ENCODE peak calls at places on chromosomes 5 and 9, in five cellular contexts. E, C, D, G and M are unnamed samples.

GRCh38 chr5:138898742-138899141 is 23.6 kb upstream of the LRRTM2 start:
- DNase-seq in G (no peak), E (no peak), D (no peak), C (no peak), M (no peak)

GRCh38 chr5:123814796-123815479 is 303.0 kb downstream of the CSNK1G3 start:
- DNase-seq in D (no peak), E (peak), G (no peak), C (no peak), M (no peak)

GRCh38 chr5:159814810-159815585 is 101.3 kb upstream of the ADRA1B start:
- DNase-seq in E (no peak), G (no peak), C (no peak), D (no peak), M (no peak)

GRCh38 chr9:93890436-93890935 is 64.7 kb downstream of the BARX1 start:
- DNase-seq in E (no peak), C (no peak), G (no peak), D (no peak), M (no peak)

GRCh38 chr9:92917176-92917800 is 30.0 kb upstream of the FGD3 start:
- DNase-seq in E (no peak), C (no peak), G (no peak), D (no peak), M (no peak)

GRCh38 chr9:2018764-2019548 is 3.8 kb downstream of the SMARCA2 start:
- DNase-seq in G (no peak), D (no peak), C (no peak), E (no peak), M (no peak)

GRCh38 chr5:135629164-135629563 is 50.4 kb upstream of the CXCL14 start:
- DNase-seq in C (no peak), E (no peak), D (no peak), G (no peak), M (no peak)

GRCh38 chr5:138946241-138946623 is 71.1 kb upstream of the LRRTM2 start:
- DNase-seq in E (no peak), D (peak), G (no peak), C (no peak), M (peak)

GRCh38 chr5:81782811-81783210 is 31.9 kb upstream of the SSBP2 start:
- DNase-seq in G (no peak), D (no peak), C (no peak), E (peak), M (no peak)

GRCh38 chr9:86637515-86637914 is 283.3 kb upstream of the TUT7 start:
- DNase-seq in G (peak), C (peak), D (peak), E (peak), M (no peak)

GRCh38 chr5:141149812-141150211 is at the start of gene PCDHB6:
- DNase-seq in E (peak), G (no peak), D (no peak), C (no peak), M (no peak)

GRCh38 chr5:154850255-154851062 is at the start of gene FAXDC2:
- DNase-seq in D (peak), G (peak), C (peak), E (peak), M (peak)

GRCh38 chr5:76542887-76543690 is 80.1 kb downstream of the F2RL2 start:
- DNase-seq in G (no peak), C (no peak), E (peak), D (peak), M (no peak)

GRCh38 chr5:82274343-82275266 is 3.5 kb downstream of the RPS23 start:
- DNase-seq in D (peak), E (peak), G (no peak), C (no peak), M (no peak)

GRCh38 chr5:123647066-123647465 is 135.1 kb downstream of the CSNK1G3 start:
- DNase-seq in C (no peak), G (no peak), D (no peak), E (no peak), M (no peak)

GRCh38 chr5:154756203-154756870 is 1.2 kb downstream of the LARP1 start:
- DNase-seq in D (peak), C (peak), E (peak), G (no peak), M (peak)

GRCh38 chr5:39353714-39354399 is 10.4 kb downstream of the C9 start:
- DNase-seq in E (no peak), C (no peak), G (no peak), D (no peak), M (no peak)

GRCh38 chr5:72767289-72768010 is 49.0 kb upstream of the TNPO1 start:
- DNase-seq in C (no peak), E (peak), G (no peak), D (no peak), M (no peak)

GRCh38 chr9:135480071-135480941 is 724 bp downstream of the PPP1R26 start:
- DNase-seq in C (peak), E (peak), G (no peak), D (peak), M (no peak)

GRCh38 chr5:133147411-133147810 is 95.6 kb downstream of the HSPA4 start:
- DNase-seq in C (no peak), G (no peak), E (peak), D (no peak), M (no peak)

GRCh38 chr9:100430286-100430940 is 3.5 kb downstream of the MSANTD3 start:
- DNase-seq in E (no peak), C (no peak), D (no peak), G (no peak), M (no peak)

GRCh38 chr9:123174887-123175518 is 93.4 kb downstream of the STRBP start:
- DNase-seq in C (no peak), G (no peak), E (no peak), D (no peak), M (no peak)

GRCh38 chr5:171868236-171868635 is 82.6 kb downstream of the SMIM23 start:
- DNase-seq in C (no peak), D (no peak), G (no peak), E (peak), M (no peak)

GRCh38 chr5:101045689-101046088 is 142.6 kb upstream of the ST8SIA4 start:
- DNase-seq in C (no peak), D (no peak), G (no peak), E (peak), M (no peak)

GRCh38 chr5:76378355-76378754 is 24.7 kb upstream of the IQGAP2 start:
- DNase-seq in C (no peak), D (no peak), E (no peak), G (no peak), M (no peak)

GRCh38 chr9:110606179-110606578 is 26.6 kb upstream of the SVEP1 start:
- DNase-seq in G (no peak), C (no peak), E (no peak), D (no peak), M (no peak)

GRCh38 chr5:77076961-77077820 is 9.9 kb downstream of the ZBED3 start:
- DNase-seq in E (peak), G (peak), D (peak), C (peak), M (peak)

DNA sequence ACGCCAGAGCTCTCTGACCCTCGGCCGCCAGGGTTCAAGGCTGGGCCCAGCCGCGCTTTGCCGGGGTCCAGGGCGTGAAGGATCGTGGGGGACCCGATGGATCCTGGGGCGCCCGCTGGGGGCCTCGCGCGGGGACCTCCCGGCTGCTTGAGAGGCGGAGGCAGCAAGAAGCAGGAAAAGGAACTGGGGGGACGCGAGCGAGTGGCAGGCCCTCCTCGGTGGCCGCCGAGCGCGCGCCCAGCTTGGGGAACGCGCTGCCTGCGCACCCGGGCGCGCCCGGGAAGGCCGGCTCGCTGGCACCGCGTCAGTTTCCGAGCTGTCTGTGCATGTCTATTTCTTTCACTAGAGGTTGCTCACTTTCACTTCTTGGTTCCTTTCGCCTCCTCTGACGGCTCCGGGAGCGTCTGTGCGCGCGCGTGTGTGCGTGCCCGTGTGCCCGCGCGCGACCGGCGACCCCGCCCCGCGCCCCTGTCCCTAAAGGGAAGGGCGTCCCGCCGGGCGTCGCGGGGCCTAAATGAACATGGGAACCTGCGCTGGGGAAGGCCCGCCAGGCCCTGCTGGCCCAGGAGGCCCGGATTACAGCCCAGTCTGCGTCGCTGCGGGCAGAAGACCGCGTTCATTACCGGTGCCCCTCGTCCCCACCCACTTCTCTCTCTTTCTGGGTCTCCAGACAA is 205.5 kb upstream of the IER5L start:
- DNase-seq in C (peak), E (peak), D (peak), G (no peak), M (peak)
- TF ChIP-seq CTCF in C (peak), E (no peak), D (no peak), G (no peak), M (peak)

GRCh38 chr5:168875839-168876238 is 296.7 kb upstream of the PANK3 start:
- DNase-seq in C (no peak), G (no peak), D (no peak), E (no peak), M (no peak)

GRCh38 chr5:168872246-168872645 is 293.1 kb upstream of the PANK3 start:
- DNase-seq in D (no peak), E (no peak), G (no peak), C (no peak), M (no peak)

GRCh38 chr5:168876419-168876818 is 297.3 kb upstream of the PANK3 start:
- DNase-seq in E (no peak), G (no peak), D (no peak), C (no peak), M (no peak)

GRCh38 chr5:168877132-168877895 is 298.1 kb upstream of the PANK3 start:
- DNase-seq in D (peak), G (no peak), E (no peak), C (no peak), M (no peak)

GRCh38 chr5:168874713-168875380 is 295.7 kb upstream of the PANK3 start:
- DNase-seq in D (no peak), C (no peak), E (peak), G (no peak), M (no peak)
- TF ChIP-seq CTCF in D (peak), C (peak), E (peak), G (no peak), M (no peak)

GRCh38 chr5:35244171-35244570 is 13.9 kb upstream of the PRLR start:
- DNase-seq in G (no peak), C (no peak), D (no peak), E (no peak), M (no peak)

GRCh38 chr5:35247645-35248034 is 17.4 kb upstream of the PRLR start:
- DNase-seq in E (peak), G (no peak), C (no peak), D (no peak), M (peak)

GRCh38 chr5:35246928-35247644 is 16.8 kb upstream of the PRLR start:
- DNase-seq in G (no peak), D (no peak), E (peak), C (peak), M (no peak)

GRCh38 chr5:35248843-35249780 is 18.8 kb upstream of the PRLR start:
- DNase-seq in C (no peak), G (no peak), E (peak), D (no peak), M (no peak)

DNA sequence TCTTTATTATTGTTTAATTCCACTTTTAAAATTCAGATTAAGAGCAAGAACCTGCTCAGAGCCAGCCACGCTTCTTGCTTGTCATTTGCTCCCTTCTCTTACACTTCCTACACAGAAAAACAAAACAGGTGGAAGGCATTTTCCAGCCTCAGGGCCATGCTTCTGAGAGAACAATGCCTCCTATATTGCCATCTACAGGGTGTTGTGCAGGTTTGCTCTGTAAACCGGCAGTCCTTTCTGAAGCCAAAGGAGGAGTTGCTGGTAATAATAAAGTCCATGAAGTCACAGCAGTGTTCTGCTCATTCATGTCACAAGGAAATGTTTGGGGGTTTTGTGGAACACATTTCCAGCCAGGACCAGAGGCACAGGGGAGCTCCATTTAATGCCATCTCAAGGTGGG is 16.1 kb upstream of the PRLR start:
- DNase-seq in G (no peak), D (no peak), C (no peak), E (no peak), M (no peak)
- TF ChIP-seq CTCF in G (no peak), D (peak), C (no peak), E (no peak), M (no peak)

GRCh38 chr5:143860211-143860610 is 48.2 kb downstream of the HMHB1 start:
- DNase-seq in E (no peak), C (no peak), G (no peak), D (no peak), M (no peak)
- TF ChIP-seq CTCF in E (no peak), C (no peak), G (no peak), D (no peak), M (no peak)

GRCh38 chr5:67395790-67396418 is 199.3 kb upstream of the CD180 start:
- DNase-seq in E (peak), D (no peak), C (no peak), G (no peak), M (no peak)
- TF ChIP-seq CTCF in E (peak), D (no peak), C (peak), G (no peak), M (no peak)

GRCh38 chr9:106432631-106433030 is 430.3 kb upstream of the ZNF462 start:
- DNase-seq in D (no peak), C (no peak), G (no peak), E (no peak), M (no peak)
- TF ChIP-seq CTCF in D (no peak), C (no peak), G (no peak), E (no peak), M (no peak)

GRCh38 chr9:4640027-4640426 is 22.1 kb upstream of the PLPP6 start:
- DNase-seq in E (peak), C (no peak), D (peak), G (no peak), M (no peak)
- TF ChIP-seq CTCF in E (peak), C (peak), D (peak), G (peak), M (peak)